ENCODE peak calls at places on chromosomes 16 and 17, in six cellular contexts. V, Z, F, G, J and Q are unnamed samples.

GRCh38 chr16:49599281-49599680 is 225.7 kb downstream of the C16orf78 start:
- DNase-seq in V (no peak), J (no peak), G (no peak), Z (no peak), F (no peak), Q (no peak)

GRCh38 chr17:40956401-40957254 is 10.1 kb downstream of the KRT39 start:
- DNase-seq in F (no peak), Z (no peak), J (peak; percentile 71), V (peak; percentile 97), G (no peak), Q (peak; percentile 83)

GRCh38 chr17:50196826-50197225 is 4.6 kb downstream of the COL1A1 start:
- DNase-seq in F (no peak), J (no peak), G (no peak), V (peak; percentile 95), Z (no peak), Q (peak; percentile 78)

GRCh38 chr17:3594056-3594810 is 15.0 kb downstream of the TRPV1 start:
- DNase-seq in F (no peak), Z (peak; percentile 59), G (no peak), J (no peak), V (peak; percentile 28), Q (peak; percentile 39)

GRCh38 chr16:10752843-10753523 is 9.3 kb downstream of the NUBP1 start:
- DNase-seq in F (no peak), Z (no peak), G (no peak), J (no peak), V (no peak), Q (no peak)

GRCh38 chr16:75109732-75110243 is 6.8 kb downstream of the LDHD start:
- DNase-seq in G (no peak), V (no peak), Z (peak; percentile 62), F (no peak), J (peak; percentile 32), Q (no peak)

GRCh38 chr16:89135166-89135565 is 36.4 kb upstream of the CDH15 start:
- DNase-seq in V (no peak), F (no peak), Z (no peak), G (no peak), J (no peak), Q (no peak)

GRCh38 chr16:83187404-83187803 is 560.6 kb downstream of the CDH13 start:
- DNase-seq in G (no peak), Z (no peak), F (no peak), V (peak; percentile 85), J (no peak), Q (peak; percentile 75)

GRCh38 chr17:31562447-31562846 is 171.0 kb downstream of the RAB11FIP4 start:
- DNase-seq in G (no peak), V (no peak), F (no peak), Z (no peak), J (no peak), Q (no peak)

GRCh38 chr17:50101346-50102163 is 6.4 kb downstream of the PDK2 start:
- DNase-seq in Z (no peak), V (no peak), F (no peak), J (peak; percentile 15), G (no peak), Q (peak; percentile 34)

GRCh38 chr16:88839745-88840588 is 16.8 kb downstream of the GALNS start:
- DNase-seq in Z (no peak), J (no peak), V (no peak), G (no peak), F (no peak), Q (no peak)

GRCh38 chr17:79830303-79830702 is 8.9 kb downstream of the CBX4 start:
- DNase-seq in Z (no peak), V (no peak), J (no peak), F (no peak), G (no peak), Q (no peak)

GRCh38 chr17:21201302-21201602 is 12.7 kb downstream of the TMEM11 start:
- DNase-seq in G (no peak), J (no peak), V (peak; percentile 63), F (no peak), Z (peak; percentile 48), Q (peak; percentile 17)

GRCh38 chr16:72455743-72456659 is 284.0 kb upstream of the PMFBP1 start:
- DNase-seq in F (no peak), J (peak; percentile 82), G (no peak), V (no peak), Z (no peak), Q (no peak)

GRCh38 chr17:31275126-31275525 is 21.9 kb downstream of the OMG start:
- DNase-seq in Z (no peak), F (no peak), G (no peak), V (no peak), J (no peak), Q (no peak)

GRCh38 chr17:74176546-74177001 is 26.9 kb upstream of the RPL38 start:
- DNase-seq in Z (peak; percentile 74), G (peak; percentile 79), J (peak; percentile 77), V (peak; percentile 57), F (peak; percentile 45), Q (peak; percentile 64)